ENCODE peak calls at places on chromosomes 3 and 15, in seven cellular contexts. W, T, A, Y, B, G and H are unnamed samples.

GRCh38 chr15:69926011-69926410 is 171.7 kb downstream of the TLE3 start:
- DNase-seq in W (no peak), T (no peak), A (peak; percentile 7), Y (no peak), B (no peak), G (no peak), H (no peak)

GRCh38 chr15:72521682-72522081 is 47.6 kb downstream of the ARIH1 start:
- DNase-seq in W (no peak), T (no peak), A (no peak), Y (peak; percentile 56), B (no peak), G (no peak), H (no peak)

GRCh38 chr15:95171551-95171950 is 940.2 kb downstream of the MCTP2 start:
- DNase-seq in W (no peak), T (no peak), A (no peak), Y (no peak), B (no peak), G (no peak), H (no peak)

GRCh38 chr3:12437861-12438260 is 46.4 kb upstream of the TSEN2 start:
- DNase-seq in W (no peak), T (no peak), A (peak; percentile 45), Y (no peak), B (no peak), G (no peak), H (no peak)

GRCh38 chr15:70853855-70854668 is at the start of gene LARP6:
- DNase-seq in W (peak; percentile 67), T (peak; percentile 30), A (peak; percentile 91), Y (peak; percentile 78), B (no peak), G (no peak), H (peak; percentile 30)

GRCh38 chr15:80231371-80231770 is 20.6 kb downstream of the CTXND1 start:
- DNase-seq in W (no peak), T (no peak), A (no peak), Y (no peak), B (no peak), G (no peak), H (no peak)

GRCh38 chr3:190807719-190808375 is 54.6 kb downstream of the GMNC start:
- DNase-seq in W (peak; percentile 96), T (peak; percentile 95), A (peak; percentile 85), Y (peak; percentile 72), B (no peak), G (peak; percentile 96), H (no peak)

GRCh38 chr3:107846282-107846852 is 244.5 kb downstream of the CD47 start:
- DNase-seq in W (peak; percentile 82), T (no peak), A (peak; percentile 90), Y (peak; percentile 71), B (no peak), G (peak; percentile 66), H (peak; percentile 38)

GRCh38 chr3:142056656-142057330 is 92.6 kb downstream of the TFDP2 start:
- DNase-seq in W (no peak), T (no peak), A (no peak), Y (no peak), B (no peak), G (no peak), H (no peak)

GRCh38 chr3:69370156-69370944 is 15.5 kb downstream of the FRMD4B start:
- DNase-seq in W (peak; percentile 74), T (peak; percentile 43), A (peak; percentile 96), Y (peak; percentile 29), B (no peak), G (no peak), H (no peak)

GRCh38 chr15:60093273-60094067 is 89.4 kb downstream of the FOXB1 start:
- DNase-seq in W (peak; percentile 69), T (peak; percentile 32), A (no peak), Y (no peak), B (no peak), G (peak; percentile 81), H (no peak)

GRCh38 chr3:123657578-123657977 is 72.7 kb upstream of the HACD2 start:
- DNase-seq in W (no peak), T (no peak), A (no peak), Y (no peak), B (no peak), G (no peak), H (no peak)

GRCh38 chr15:96183927-96184266 is 146.6 kb upstream of the NR2F2 start:
- DNase-seq in W (no peak), T (no peak), A (no peak), Y (no peak), B (no peak), G (no peak), H (no peak)

GRCh38 chr15:92869263-92869940 is 30.7 kb upstream of the CHD2 start:
- DNase-seq in W (no peak), T (peak; percentile 55), A (no peak), Y (no peak), B (no peak), G (no peak), H (no peak)

GRCh38 chr3:183386651-183387050 is 41.8 kb downstream of the MCF2L2 start:
- DNase-seq in W (no peak), T (no peak), A (no peak), Y (no peak), B (no peak), G (no peak), H (no peak)

GRCh38 chr3:141321109-141321497 is 47.2 kb upstream of the ZBTB38 start:
- DNase-seq in W (no peak), T (no peak), A (no peak), Y (no peak), B (no peak), G (no peak), H (no peak)

GRCh38 chr3:61979645-61980430 is 393.5 kb downstream of the FEZF2 start:
- DNase-seq in W (no peak), T (no peak), A (no peak), Y (no peak), B (no peak), G (no peak), H (no peak)

GRCh38 chr15:62495670-62496328 is 330.7 kb upstream of the C2CD4B start:
- DNase-seq in W (peak; percentile 33), T (no peak), A (no peak), Y (no peak), B (no peak), G (no peak), H (peak; percentile 33)

GRCh38 chr3:48143977-48144376 is 44.2 kb downstream of the CDC25A start:
- DNase-seq in W (no peak), T (no peak), A (no peak), Y (no peak), B (no peak), G (no peak), H (no peak)

GRCh38 chr3:8603115-8603710 is 41.4 kb downstream of the SSUH2 start:
- DNase-seq in W (peak; percentile 47), T (no peak), A (peak; percentile 78), Y (no peak), B (no peak), G (no peak), H (no peak)

GRCh38 chr15:100918034-100918689 is 995 bp upstream of the LRRK1 start:
- DNase-seq in W (peak; percentile 83), T (peak; percentile 67), A (peak; percentile 96), Y (peak; percentile 78), B (no peak), G (peak; percentile 73), H (peak; percentile 80)
- TF ChIP-seq POLR2A in W (no peak), T (no peak), A (no peak), Y (no peak), B (no peak), G (no peak), H (peak; percentile 43)

DNA sequence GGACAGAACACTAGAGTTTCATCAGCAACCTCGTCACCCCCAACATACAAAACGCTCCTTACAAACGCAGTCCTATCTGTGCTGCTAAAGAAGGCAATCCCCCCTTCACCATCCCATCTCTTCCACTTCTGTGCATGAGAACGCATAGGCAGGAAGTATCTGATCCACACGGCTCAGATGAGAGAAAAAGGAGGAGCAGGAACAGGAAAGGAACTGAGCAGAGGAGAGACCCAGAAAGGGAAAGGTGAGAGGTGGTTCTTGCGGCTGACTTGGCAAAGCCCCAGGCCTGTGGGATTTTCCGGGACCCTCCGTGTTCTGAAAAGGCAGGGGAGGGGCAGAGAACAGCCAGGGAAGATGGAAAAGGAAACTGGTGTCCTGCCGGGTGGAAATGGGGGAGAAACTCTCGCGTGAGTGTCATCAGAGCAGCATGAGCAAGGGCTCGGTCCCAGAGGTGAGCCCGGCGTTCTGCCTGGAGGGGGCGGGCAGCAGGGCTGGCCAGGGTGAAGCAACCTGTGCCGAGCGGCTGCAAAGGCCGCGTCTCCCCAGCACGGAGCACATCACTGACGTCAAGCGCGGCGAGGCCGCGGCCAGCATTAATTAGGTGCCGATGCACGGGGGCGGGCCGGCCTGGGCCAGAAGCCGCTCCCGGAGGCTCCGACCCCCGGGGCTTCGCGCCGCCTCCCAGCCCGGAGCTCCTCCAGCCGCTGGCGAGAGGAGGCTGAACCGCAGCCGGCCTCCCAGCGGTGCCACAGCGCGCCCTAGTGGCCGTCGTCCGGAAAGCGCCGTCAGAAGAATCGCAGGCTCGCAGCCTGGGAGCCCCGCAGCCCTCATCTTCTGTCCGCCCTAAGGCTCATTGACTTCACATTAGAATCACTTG is 35.8 kb downstream of the CPN2 start:
- DNase-seq in W (peak; percentile 86), T (peak; percentile 70), A (peak; percentile 97), Y (peak; percentile 96), B (no peak), G (peak; percentile 89), H (peak; percentile 92)
- TF ChIP-seq POLR2A in W (no peak), T (no peak), A (no peak), Y (peak; percentile 21), B (no peak), G (peak; percentile 50), H (no peak)

GRCh38 chr3:155079795-155080546 is at the start of gene MME:
- DNase-seq in W (peak; percentile 34), T (peak; percentile 53), A (peak; percentile 86), Y (peak; percentile 24), B (no peak), G (peak; percentile 94), H (peak; percentile 52)
- TF ChIP-seq POLR2A in W (no peak), T (no peak), A (no peak), Y (no peak), B (no peak), G (peak; percentile 63), H (peak; percentile 27)

GRCh38 chr3:4981688-4982494 is 2.7 kb downstream of the BHLHE40 start:
- DNase-seq in W (no peak), T (peak; percentile 48), A (no peak), Y (no peak), B (no peak), G (no peak), H (no peak)
- TF ChIP-seq POLR2A in W (no peak), T (no peak), A (no peak), Y (no peak), B (no peak), G (peak; percentile 84), H (no peak)

GRCh38 chr3:14574183-14574582 is 34.0 kb upstream of the GRIP2 start:
- DNase-seq in W (no peak), T (no peak), A (no peak), Y (no peak), B (no peak), G (no peak), H (no peak)
- TF ChIP-seq POLR2A in W (no peak), T (no peak), A (no peak), Y (no peak), B (no peak), G (no peak), H (no peak)